ENCODE peak calls at places on chromosome 4, in six cellular contexts. One of them, this sample, is unnamed.

GRCh38 chr4:3257691-3258482 is 8.9 kb downstream of the MSANTD1 start:
- DNase-seq in fibroblast of mammary gland: peak; percentile 56
- DNase-seq in body of pancreas: no peak
- DNase-seq in AG10803: peak; percentile 36
- DNase-seq in HFF-Myc: no peak
- DNase-seq in DND-41: no peak
- DNase-seq in this sample: no peak

GRCh38 chr4:169810325-169811323 is 52.9 kb upstream of the HPF1 start:
- DNase-seq in fibroblast of mammary gland: peak; percentile 85
- DNase-seq in body of pancreas: peak; percentile 50
- DNase-seq in AG10803: peak; percentile 83
- DNase-seq in HFF-Myc: peak; percentile 54
- DNase-seq in DND-41: peak; percentile 18
- DNase-seq in this sample: peak; percentile 84

GRCh38 chr4:89837385-89837995 is 529 bp upstream of the SNCA start:
- DNase-seq in fibroblast of mammary gland: peak; percentile 18
- DNase-seq in body of pancreas: peak; percentile 13
- DNase-seq in AG10803: no peak
- DNase-seq in HFF-Myc: no peak
- DNase-seq in DND-41: peak; percentile 71
- DNase-seq in this sample: no peak

GRCh38 chr4:3524920-3525319 is 7.3 kb downstream of the LRPAP1 start:
- DNase-seq in fibroblast of mammary gland: no peak
- DNase-seq in body of pancreas: no peak
- DNase-seq in AG10803: no peak
- DNase-seq in HFF-Myc: no peak
- DNase-seq in DND-41: no peak
- DNase-seq in this sample: no peak

GRCh38 chr4:99811850-99812249 is 4.8 kb upstream of the DAPP1 start:
- DNase-seq in fibroblast of mammary gland: peak; percentile 52
- DNase-seq in body of pancreas: peak; percentile 20
- DNase-seq in AG10803: peak; percentile 18
- DNase-seq in HFF-Myc: no peak
- DNase-seq in DND-41: no peak
- DNase-seq in this sample: peak; percentile 34

GRCh38 chr4:47239649-47240048 is 208.3 kb downstream of the GABRB1 start:
- DNase-seq in fibroblast of mammary gland: no peak
- DNase-seq in body of pancreas: no peak
- DNase-seq in AG10803: no peak
- DNase-seq in HFF-Myc: no peak
- DNase-seq in DND-41: no peak
- DNase-seq in this sample: no peak

GRCh38 chr4:152860057-152860456 is 76.1 kb upstream of the FHDC1 start:
- DNase-seq in fibroblast of mammary gland: no peak
- DNase-seq in body of pancreas: no peak
- DNase-seq in AG10803: peak; percentile 7
- DNase-seq in HFF-Myc: no peak
- DNase-seq in DND-41: no peak
- DNase-seq in this sample: no peak

GRCh38 chr4:31290836-31291235 is 570.7 kb downstream of the PCDH7 start:
- DNase-seq in fibroblast of mammary gland: no peak
- DNase-seq in body of pancreas: no peak
- DNase-seq in AG10803: no peak
- DNase-seq in HFF-Myc: no peak
- DNase-seq in DND-41: no peak
- DNase-seq in this sample: no peak

GRCh38 chr4:85151786-85152185 is 185.3 kb upstream of the WDFY3 start:
- DNase-seq in fibroblast of mammary gland: no peak
- DNase-seq in body of pancreas: no peak
- DNase-seq in AG10803: no peak
- DNase-seq in HFF-Myc: no peak
- DNase-seq in DND-41: no peak
- DNase-seq in this sample: no peak

GRCh38 chr4:88003261-88003660 is 4.2 kb upstream of the PKD2 start:
- DNase-seq in fibroblast of mammary gland: no peak
- DNase-seq in body of pancreas: no peak
- DNase-seq in AG10803: peak; percentile 52
- DNase-seq in HFF-Myc: no peak
- DNase-seq in DND-41: no peak
- DNase-seq in this sample: no peak

GRCh38 chr4:105624530-105624929 is 72.1 kb downstream of the ARHGEF38 start:
- DNase-seq in fibroblast of mammary gland: peak; percentile 30
- DNase-seq in body of pancreas: peak; percentile 45
- DNase-seq in AG10803: peak; percentile 12
- DNase-seq in HFF-Myc: no peak
- DNase-seq in DND-41: no peak
- DNase-seq in this sample: no peak

GRCh38 chr4:152500798-152501434 is 35.0 kb downstream of the FBXW7 start:
- DNase-seq in fibroblast of mammary gland: peak; percentile 94
- DNase-seq in body of pancreas: peak; percentile 65
- DNase-seq in AG10803: peak; percentile 91
- DNase-seq in HFF-Myc: peak; percentile 69
- DNase-seq in DND-41: peak; percentile 65
- DNase-seq in this sample: peak; percentile 91

GRCh38 chr4:105875233-105875632 is 20.0 kb upstream of the NPNT start:
- DNase-seq in fibroblast of mammary gland: no peak
- DNase-seq in body of pancreas: no peak
- DNase-seq in AG10803: no peak
- DNase-seq in HFF-Myc: no peak
- DNase-seq in DND-41: no peak
- DNase-seq in this sample: no peak

GRCh38 chr4:52996261-52997131 is 134.4 kb downstream of the RASL11B start:
- DNase-seq in fibroblast of mammary gland: peak; percentile 88
- DNase-seq in body of pancreas: peak; percentile 70
- DNase-seq in AG10803: peak; percentile 80
- DNase-seq in HFF-Myc: no peak
- DNase-seq in DND-41: no peak
- DNase-seq in this sample: no peak

GRCh38 chr4:96009720-96010119 is 169.8 kb downstream of the PDHA2 start:
- DNase-seq in fibroblast of mammary gland: peak; percentile 54
- DNase-seq in body of pancreas: no peak
- DNase-seq in AG10803: no peak
- DNase-seq in HFF-Myc: no peak
- DNase-seq in DND-41: no peak
- DNase-seq in this sample: no peak

GRCh38 chr4:3767569-3768288 is 1.5 kb downstream of the ADRA2C start:
- DNase-seq in fibroblast of mammary gland: no peak
- DNase-seq in body of pancreas: peak; percentile 40
- DNase-seq in AG10803: no peak
- DNase-seq in HFF-Myc: no peak
- DNase-seq in DND-41: no peak
- DNase-seq in this sample: no peak

GRCh38 chr4:40305329-40306193 is 29.6 kb upstream of the CHRNA9 start:
- DNase-seq in fibroblast of mammary gland: no peak
- DNase-seq in body of pancreas: no peak
- DNase-seq in AG10803: no peak
- DNase-seq in HFF-Myc: no peak
- DNase-seq in DND-41: peak; percentile 27
- DNase-seq in this sample: peak; percentile 83

GRCh38 chr4:67746797-67747495 is 7.2 kb downstream of the GNRHR start:
- DNase-seq in fibroblast of mammary gland: peak; percentile 53
- DNase-seq in body of pancreas: no peak
- DNase-seq in AG10803: peak; percentile 49
- DNase-seq in HFF-Myc: no peak
- DNase-seq in DND-41: no peak
- DNase-seq in this sample: peak; percentile 35

GRCh38 chr4:169160825-169161224 is 109.9 kb downstream of the SH3RF1 start:
- DNase-seq in fibroblast of mammary gland: peak; percentile 84
- DNase-seq in body of pancreas: no peak
- DNase-seq in AG10803: peak; percentile 71
- DNase-seq in HFF-Myc: no peak
- DNase-seq in DND-41: no peak
- DNase-seq in this sample: no peak

GRCh38 chr4:77862478-77863216 is at the start of gene MRPL1:
- DNase-seq in fibroblast of mammary gland: peak; percentile 96
- DNase-seq in body of pancreas: peak; percentile 93
- DNase-seq in AG10803: peak; percentile 95
- DNase-seq in HFF-Myc: peak; percentile 92
- DNase-seq in DND-41: peak; percentile 92
- DNase-seq in this sample: peak; percentile 98

GRCh38 chr4:68499021-68499420 is 51.8 kb downstream of the TMPRSS11E start:
- DNase-seq in fibroblast of mammary gland: no peak
- DNase-seq in body of pancreas: no peak
- DNase-seq in AG10803: no peak
- DNase-seq in HFF-Myc: no peak
- DNase-seq in DND-41: no peak
- DNase-seq in this sample: no peak

GRCh38 chr4:47510036-47510435 is 25.0 kb downstream of the ATP10D start:
- DNase-seq in fibroblast of mammary gland: no peak
- DNase-seq in body of pancreas: no peak
- DNase-seq in AG10803: no peak
- DNase-seq in HFF-Myc: no peak
- DNase-seq in DND-41: no peak
- DNase-seq in this sample: no peak

GRCh38 chr4:188023682-188024081 is 28.1 kb downstream of the ZFP42 start:
- DNase-seq in fibroblast of mammary gland: no peak
- DNase-seq in body of pancreas: no peak
- DNase-seq in AG10803: no peak
- DNase-seq in HFF-Myc: no peak
- DNase-seq in DND-41: no peak
- DNase-seq in this sample: no peak

GRCh38 chr4:23922535-23923115 is 32.8 kb upstream of the PPARGC1A start:
- DNase-seq in fibroblast of mammary gland: no peak
- DNase-seq in body of pancreas: no peak
- DNase-seq in AG10803: no peak
- DNase-seq in HFF-Myc: no peak
- DNase-seq in DND-41: no peak
- DNase-seq in this sample: no peak

GRCh38 chr4:32569844-32570243 is 1849.7 kb downstream of the PCDH7 start:
- DNase-seq in fibroblast of mammary gland: no peak
- DNase-seq in body of pancreas: no peak
- DNase-seq in AG10803: no peak
- DNase-seq in HFF-Myc: no peak
- DNase-seq in DND-41: no peak
- DNase-seq in this sample: no peak

GRCh38 chr4:107736924-107737448 is 17.0 kb upstream of the PAPSS1 start:
- DNase-seq in fibroblast of mammary gland: peak; percentile 68
- DNase-seq in body of pancreas: peak; percentile 49
- DNase-seq in AG10803: peak; percentile 62
- DNase-seq in HFF-Myc: no peak
- DNase-seq in DND-41: peak; percentile 40
- DNase-seq in this sample: no peak

GRCh38 chr4:57499786-57500185 is 389.6 kb upstream of the IGFBP7 start:
- DNase-seq in fibroblast of mammary gland: peak; percentile 28
- DNase-seq in body of pancreas: no peak
- DNase-seq in AG10803: no peak
- DNase-seq in HFF-Myc: no peak
- DNase-seq in DND-41: no peak
- DNase-seq in this sample: no peak

GRCh38 chr4:87399954-87400353 is 9.0 kb upstream of the HSD17B11 start:
- DNase-seq in fibroblast of mammary gland: no peak
- DNase-seq in body of pancreas: no peak
- DNase-seq in AG10803: no peak
- DNase-seq in HFF-Myc: no peak
- DNase-seq in DND-41: no peak
- DNase-seq in this sample: no peak

GRCh38 chr4:53840643-53841042 is 223.8 kb downstream of the CHIC2 start:
- DNase-seq in fibroblast of mammary gland: peak; percentile 66
- DNase-seq in body of pancreas: no peak
- DNase-seq in AG10803: no peak
- DNase-seq in HFF-Myc: no peak
- DNase-seq in DND-41: no peak
- DNase-seq in this sample: no peak

GRCh38 chr4:24488399-24489164 is 95.8 kb downstream of the DHX15 start:
- DNase-seq in fibroblast of mammary gland: peak; percentile 69
- DNase-seq in body of pancreas: peak; percentile 81
- DNase-seq in AG10803: peak; percentile 55
- DNase-seq in HFF-Myc: no peak
- DNase-seq in DND-41: peak; percentile 67
- DNase-seq in this sample: peak; percentile 41

GRCh38 chr4:27049101-27049829 is 188.6 kb downstream of the STIM2 start:
- DNase-seq in fibroblast of mammary gland: no peak
- DNase-seq in body of pancreas: no peak
- DNase-seq in AG10803: no peak
- DNase-seq in HFF-Myc: no peak
- DNase-seq in DND-41: no peak
- DNase-seq in this sample: no peak
- H3K4me3 ChIP-seq in fibroblast of mammary gland: no peak overlapping the region
- H3K4me3 ChIP-seq in body of pancreas: no peak overlapping the region
- H3K4me3 ChIP-seq in AG10803: no peak overlapping the region
- H3K4me3 ChIP-seq in HFF-Myc: no peak overlapping the region
- H3K4me3 ChIP-seq in DND-41: no peak overlapping the region
- H3K4me3 ChIP-seq in this sample: no peak overlapping the region

DNA sequence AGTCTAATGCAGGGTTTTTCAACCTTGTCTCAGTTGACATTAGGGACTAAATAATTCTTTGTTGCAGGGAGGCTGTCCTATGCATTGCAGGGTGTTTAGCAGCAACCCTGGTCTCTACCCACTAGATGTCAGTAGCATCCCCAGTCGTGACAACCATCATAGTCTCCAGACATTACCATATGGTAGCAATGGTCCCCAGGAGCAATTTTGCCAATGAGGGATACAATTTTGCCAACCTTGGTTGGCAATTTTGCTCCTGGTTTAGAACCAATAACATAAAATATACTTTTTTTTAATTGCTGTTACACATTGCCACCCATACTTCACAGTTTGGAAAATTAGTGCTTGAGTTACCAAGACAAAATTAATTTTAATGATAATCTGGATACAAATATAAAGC is 6.0 kb downstream of the EREG start:
- DNase-seq in fibroblast of mammary gland: peak; percentile 74
- DNase-seq in body of pancreas: peak; percentile 15
- DNase-seq in AG10803: peak; percentile 44
- DNase-seq in HFF-Myc: peak; percentile 66
- DNase-seq in DND-41: peak; percentile 13
- DNase-seq in this sample: peak; percentile 26
- H3K4me3 ChIP-seq in fibroblast of mammary gland: no peak overlapping the region
- H3K4me3 ChIP-seq in body of pancreas: no peak overlapping the region
- H3K4me3 ChIP-seq in AG10803: no peak overlapping the region
- H3K4me3 ChIP-seq in HFF-Myc: no peak overlapping the region
- H3K4me3 ChIP-seq in DND-41: no peak overlapping the region
- H3K4me3 ChIP-seq in this sample: no peak overlapping the region

GRCh38 chr4:155855897-155856296 is 10.2 kb downstream of the ASIC5 start:
- DNase-seq in fibroblast of mammary gland: no peak
- DNase-seq in body of pancreas: no peak
- DNase-seq in AG10803: no peak
- DNase-seq in HFF-Myc: no peak
- DNase-seq in DND-41: no peak
- DNase-seq in this sample: no peak

GRCh38 chr4:155853189-155853588 is 12.9 kb downstream of the ASIC5 start:
- DNase-seq in fibroblast of mammary gland: no peak
- DNase-seq in body of pancreas: no peak
- DNase-seq in AG10803: no peak
- DNase-seq in HFF-Myc: no peak
- DNase-seq in DND-41: no peak
- DNase-seq in this sample: no peak

GRCh38 chr4:155849042-155849441 is 17.0 kb downstream of the ASIC5 start:
- DNase-seq in fibroblast of mammary gland: no peak
- DNase-seq in body of pancreas: no peak
- DNase-seq in AG10803: no peak
- DNase-seq in HFF-Myc: no peak
- DNase-seq in DND-41: no peak
- DNase-seq in this sample: no peak

GRCh38 chr4:155854597-155855226 is 11.4 kb downstream of the ASIC5 start:
- DNase-seq in fibroblast of mammary gland: peak; percentile 30
- DNase-seq in body of pancreas: no peak
- DNase-seq in AG10803: peak; percentile 43
- DNase-seq in HFF-Myc: no peak
- DNase-seq in DND-41: no peak
- DNase-seq in this sample: no peak
- H3K4me3 ChIP-seq in fibroblast of mammary gland: no peak overlapping the region
- H3K4me3 ChIP-seq in body of pancreas: no peak overlapping the region
- H3K4me3 ChIP-seq in AG10803: no peak overlapping the region
- H3K4me3 ChIP-seq in HFF-Myc: no peak overlapping the region
- H3K4me3 ChIP-seq in DND-41: no peak overlapping the region
- H3K4me3 ChIP-seq in this sample: no peak overlapping the region

GRCh38 chr4:124952601-124953000 is 240.1 kb upstream of the ANKRD50 start:
- DNase-seq in fibroblast of mammary gland: no peak
- DNase-seq in body of pancreas: no peak
- DNase-seq in AG10803: no peak
- DNase-seq in HFF-Myc: no peak
- DNase-seq in DND-41: no peak
- DNase-seq in this sample: no peak
- H3K4me3 ChIP-seq in fibroblast of mammary gland: no peak overlapping the region
- H3K4me3 ChIP-seq in body of pancreas: no peak overlapping the region
- H3K4me3 ChIP-seq in AG10803: no peak overlapping the region
- H3K4me3 ChIP-seq in HFF-Myc: no peak overlapping the region
- H3K4me3 ChIP-seq in DND-41: no peak overlapping the region
- H3K4me3 ChIP-seq in this sample: no peak overlapping the region